ENCODE peak calls at places on chromosome 17, in six cellular contexts. E, L, K, P, X and D are unnamed samples.

GRCh38 chr17:66135219-66135618 is 56.7 kb downstream of the CEP112 start:
- DNase-seq in E (no peak), L (no peak), K (no peak), P (no peak), X (no peak), D (no peak)

GRCh38 chr17:49085565-49086315 is 46.8 kb upstream of the B4GALNT2 start:
- DNase-seq in E (no peak), L (no peak), K (no peak), P (no peak), X (no peak), D (no peak)

GRCh38 chr17:45907720-45908395 is 13.5 kb downstream of the MAPT start:
- DNase-seq in E (no peak), L (no peak), K (no peak), P (no peak), X (no peak), D (no peak)

GRCh38 chr17:28928061-28928460 is 23.3 kb downstream of the PHF12 start:
- DNase-seq in E (no peak), L (no peak), K (no peak), P (no peak), X (no peak), D (no peak)

GRCh38 chr17:42609182-42609813 is at the start of the genes RETREG3 and TUBG1:
- DNase-seq in E (peak; percentile 97), L (peak; percentile 99), K (peak; percentile 99), P (peak; percentile 97), X (peak; percentile 97), D (peak; percentile 95)

GRCh38 chr17:77999413-78000173 is 41.1 kb downstream of the TNRC6C start:
- DNase-seq in E (no peak), L (no peak), K (no peak), P (no peak), X (no peak), D (no peak)

GRCh38 chr17:16215965-16216316 is 607 bp upstream of the NCOR1 start:
- DNase-seq in E (peak; percentile 78), L (no peak), K (no peak), P (no peak), X (no peak), D (no peak)

GRCh38 chr17:35338230-35338629 is 35.2 kb downstream of the SLFN11 start:
- DNase-seq in E (no peak), L (no peak), K (no peak), P (no peak), X (no peak), D (no peak)

GRCh38 chr17:80957461-80957941 is 34.1 kb upstream of the CHMP6 start:
- DNase-seq in E (no peak), L (peak; percentile 41), K (no peak), P (no peak), X (no peak), D (no peak)

DNA sequence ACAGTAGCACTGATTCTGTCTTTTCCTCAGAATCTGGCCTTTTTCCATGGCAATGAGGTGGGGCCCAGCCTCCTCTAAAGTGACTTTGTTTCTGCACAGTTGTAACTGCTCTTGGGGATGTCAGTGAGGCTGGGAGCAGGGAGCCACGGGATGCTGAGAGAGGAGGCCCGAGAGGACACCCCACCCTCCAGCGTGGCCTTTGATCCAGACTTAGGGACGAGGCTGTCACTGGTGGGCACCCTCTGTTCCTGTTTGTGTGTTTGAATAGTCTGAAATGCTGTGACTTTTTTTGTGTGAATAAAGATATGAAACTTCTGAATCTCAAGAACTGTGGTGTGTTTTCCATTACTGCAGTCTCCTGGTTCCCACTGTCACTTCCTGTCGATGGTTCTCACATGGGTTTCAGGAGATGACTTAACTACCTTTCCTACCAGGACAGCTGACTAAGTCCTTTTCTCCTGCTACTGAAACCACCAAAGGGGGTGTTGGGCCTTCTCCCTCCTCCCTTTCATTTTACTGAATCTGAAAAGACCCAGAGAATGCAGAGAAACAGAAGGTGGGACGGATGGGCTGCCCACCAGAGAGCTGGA is 18.6 kb downstream of the KCTD2 start:
- DNase-seq in E (no peak), L (no peak), K (no peak), P (no peak), X (no peak), D (no peak)
- TF ChIP-seq CTCF in E (no peak), L (no peak), K (no peak), P (no peak), X (no peak), D (no peak)

GRCh38 chr17:60163108-60163784 is 13.5 kb downstream of the CA4 start:
- DNase-seq in E (no peak), L (no peak), K (no peak), P (no peak), X (no peak), D (no peak)
- TF ChIP-seq CTCF in E (no peak), L (no peak), K (no peak), P (peak; percentile 8), X (no peak), D (no peak)

GRCh38 chr17:40372031-40372430 is 7.5 kb upstream of the GJD3 start:
- DNase-seq in E (no peak), L (no peak), K (no peak), P (no peak), X (no peak), D (no peak)

GRCh38 chr17:40373999-40374398 is 9.5 kb upstream of the GJD3 start:
- DNase-seq in E (no peak), L (no peak), K (no peak), P (no peak), X (no peak), D (no peak)

GRCh38 chr17:40373324-40373723 is 8.8 kb upstream of the GJD3 start:
- DNase-seq in E (no peak), L (no peak), K (no peak), P (peak; percentile 57), X (no peak), D (no peak)

GRCh38 chr17:40369923-40370322 is 5.4 kb upstream of the GJD3 start:
- DNase-seq in E (no peak), L (no peak), K (no peak), P (no peak), X (no peak), D (no peak)

DNA sequence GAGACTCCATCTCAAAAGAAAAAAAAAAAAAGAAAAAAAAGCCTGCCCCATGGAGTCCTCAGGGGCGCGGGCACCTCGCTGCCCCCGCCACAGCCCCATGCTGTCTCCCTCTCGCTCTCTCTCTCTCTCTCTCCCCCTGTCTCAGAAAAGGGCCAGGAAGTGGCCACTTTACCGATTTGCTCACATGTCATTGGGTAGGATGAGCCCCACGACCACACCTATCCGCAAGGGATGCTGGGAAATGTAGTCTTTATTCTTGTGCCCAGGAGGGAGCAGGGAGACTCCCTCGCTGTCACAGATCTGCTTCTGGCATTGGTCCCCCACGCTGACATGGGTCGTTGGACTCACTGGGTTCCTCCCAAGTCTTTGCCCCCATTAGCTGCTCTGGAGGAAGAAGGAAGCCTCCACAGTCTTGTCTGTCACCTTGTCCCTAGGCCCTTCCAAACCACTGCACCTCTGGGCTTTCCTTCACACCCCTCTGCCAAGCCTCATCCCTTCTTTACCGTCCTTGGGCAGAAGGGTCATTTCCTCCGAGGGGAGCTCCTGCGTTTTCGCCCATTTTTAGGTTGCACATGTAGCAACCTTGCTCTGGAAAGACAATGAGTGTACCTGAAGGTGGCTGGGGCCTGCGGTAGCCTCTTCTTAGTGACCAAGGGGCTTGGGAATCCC is 6.9 kb upstream of the GJD3 start:
- DNase-seq in E (no peak), L (no peak), K (no peak), P (no peak), X (no peak), D (no peak)
- TF ChIP-seq CTCF in E (no peak), L (no peak), K (no peak), P (no peak), X (no peak), D (no peak)

DNA sequence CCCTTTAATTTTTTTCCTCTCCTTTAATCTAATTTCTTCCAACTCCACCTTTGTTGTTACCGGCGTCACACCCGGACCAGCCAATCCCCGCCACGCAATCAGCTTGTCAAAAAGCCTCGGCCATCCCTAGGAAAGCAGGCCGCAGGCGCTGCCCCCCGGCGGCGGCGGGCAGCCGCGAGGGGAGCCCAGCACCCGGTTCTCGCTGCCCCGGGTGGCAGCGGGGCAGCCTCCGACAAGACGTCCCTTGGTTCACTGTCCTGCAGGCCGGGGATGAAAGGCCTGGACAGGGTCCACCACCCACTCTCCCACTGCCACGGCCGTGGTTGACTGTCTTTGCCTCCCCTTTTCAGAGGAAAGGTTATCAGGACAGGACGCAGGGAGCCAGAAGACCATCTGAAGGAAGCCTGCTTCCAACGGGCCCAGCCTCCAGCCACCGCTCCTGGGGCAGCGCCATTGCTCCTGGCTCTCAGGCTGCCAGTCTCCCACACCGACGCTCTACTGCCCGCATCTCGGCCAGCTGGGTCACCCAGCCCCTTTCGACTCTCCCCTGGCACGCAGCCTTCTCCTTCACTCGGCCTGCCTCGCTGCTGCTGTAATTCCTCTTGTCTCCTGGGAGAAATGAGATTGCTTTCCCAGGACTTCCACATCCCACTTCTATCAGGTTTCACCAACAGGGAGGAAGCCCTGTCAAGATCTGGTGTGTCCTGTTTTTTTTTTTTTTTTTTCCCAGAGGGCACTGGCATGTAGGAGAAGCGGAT is 2.8 kb upstream of the UBTF start:
- DNase-seq in E (peak; percentile 88), L (peak; percentile 85), K (peak; percentile 64), P (no peak), X (peak; percentile 90), D (no peak)
- TF ChIP-seq CTCF in E (no peak), L (peak; percentile 18), K (no peak), P (no peak), X (peak; percentile 40), D (no peak)

GRCh38 chr17:75067856-75068255 is 19.9 kb upstream of the SLC16A5 start:
- DNase-seq in E (no peak), L (no peak), K (no peak), P (no peak), X (no peak), D (no peak)

GRCh38 chr17:75074532-75074931 is 13.2 kb upstream of the SLC16A5 start:
- DNase-seq in E (no peak), L (no peak), K (no peak), P (no peak), X (no peak), D (no peak)

GRCh38 chr17:75068750-75069149 is 19.0 kb upstream of the SLC16A5 start:
- DNase-seq in E (no peak), L (no peak), K (no peak), P (no peak), X (no peak), D (no peak)

GRCh38 chr17:75073618-75074047 is 14.1 kb upstream of the SLC16A5 start:
- DNase-seq in E (no peak), L (no peak), K (no peak), P (peak; percentile 86), X (no peak), D (no peak)

GRCh38 chr17:75069783-75070182 is 18.0 kb upstream of the SLC16A5 start:
- DNase-seq in E (no peak), L (no peak), K (no peak), P (no peak), X (no peak), D (no peak)
- TF ChIP-seq CTCF in E (no peak), L (peak; percentile 37), K (no peak), P (peak; percentile 52), X (peak; percentile 17), D (no peak)

GRCh38 chr17:37699285-37699973 is 45.4 kb downstream of the HNF1B start:
- DNase-seq in E (no peak), L (no peak), K (no peak), P (no peak), X (no peak), D (no peak)

GRCh38 chr17:37698132-37698615 is 46.7 kb downstream of the HNF1B start:
- DNase-seq in E (no peak), L (no peak), K (no peak), P (no peak), X (no peak), D (no peak)

GRCh38 chr17:37698856-37699255 is 46.0 kb downstream of the HNF1B start:
- DNase-seq in E (no peak), L (no peak), K (no peak), P (no peak), X (no peak), D (no peak)

GRCh38 chr17:37696366-37696765 is 48.5 kb downstream of the HNF1B start:
- DNase-seq in E (no peak), L (no peak), K (no peak), P (no peak), X (no peak), D (no peak)

GRCh38 chr17:37697331-37697730 is 47.5 kb downstream of the HNF1B start:
- DNase-seq in E (no peak), L (no peak), K (no peak), P (no peak), X (no peak), D (no peak)
- TF ChIP-seq CTCF in E (no peak), L (no peak), K (no peak), P (no peak), X (no peak), D (no peak)